ENCODE peak calls at places on chromosome 6, in five cellular contexts. V is spleen, R is fibroblast of pulmonary artery, M is BE2C, P is WTC11. F is an unnamed sample.

GRCh38 chr6:11711644-11711993 is 67.0 kb downstream of the ADTRP start:
- DNase-seq in V (no peak), R (no peak), P (no peak), M (no peak), F (no peak)

GRCh38 chr6:149501768-149502167 is 17.0 kb upstream of the ZC3H12D start:
- DNase-seq in M (no peak), V (no peak), R (no peak), P (no peak), F (no peak)

GRCh38 chr6:84773431-84774173 is 9.2 kb upstream of the TBX18 start:
- DNase-seq in M (peak), R (peak), P (peak), V (peak), F (no peak)

GRCh38 chr6:41503435-41503768 is 42.8 kb upstream of the FOXP4 start:
- DNase-seq in V (no peak), P (no peak), M (no peak), R (no peak), F (no peak)

GRCh38 chr6:130381459-130382380 is 15.9 kb downstream of the TMEM200A start:
- DNase-seq in R (no peak), P (no peak), M (no peak), V (peak), F (no peak)

GRCh38 chr6:139308936-139309603 is 17.3 kb upstream of the TXLNB start:
- DNase-seq in V (no peak), M (no peak), R (peak), P (no peak), F (peak)

GRCh38 chr6:166786704-166787293 is 159.7 kb upstream of the RPS6KA2 start:
- DNase-seq in M (peak), V (no peak), P (no peak), R (peak), F (peak)

GRCh38 chr6:131061771-131062160 is 1.3 kb downstream of the EPB41L2 start:
- DNase-seq in V (no peak), M (no peak), R (no peak), P (no peak), F (no peak)

GRCh38 chr6:158894192-158894591 is 75.0 kb upstream of the EZR start:
- DNase-seq in P (no peak), M (no peak), R (peak), V (no peak), F (peak)

GRCh38 chr6:129599467-129599866 is 110.5 kb downstream of the ARHGAP18 start:
- DNase-seq in R (no peak), V (no peak), P (peak), M (no peak), F (no peak)

GRCh38 chr6:39375405-39375804 is 52.9 kb upstream of the KCNK16 start:
- DNase-seq in M (no peak), R (no peak), P (no peak), V (no peak), F (no peak)

GRCh38 chr6:39380837-39381534 is 58.5 kb upstream of the KCNK16 start:
- DNase-seq in R (no peak), P (no peak), V (no peak), M (no peak), F (no peak)

GRCh38 chr6:39378175-39378889 is 55.8 kb upstream of the KCNK16 start:
- DNase-seq in R (no peak), P (no peak), M (no peak), V (no peak), F (no peak)

GRCh38 chr6:39379026-39379425 is 56.5 kb upstream of the KCNK16 start:
- DNase-seq in P (no peak), V (no peak), R (no peak), M (no peak), F (no peak)

GRCh38 chr6:39377530-39377929 is 55.0 kb upstream of the KCNK16 start:
- DNase-seq in R (peak), P (peak), M (peak), V (no peak), F (peak)
- TF ChIP-seq CTCF in R (peak), P (peak), M (peak), V (peak), F (peak)

GRCh38 chr6:73233048-73233447 is 7.8 kb upstream of the KHDC1L start:
- DNase-seq in V (no peak), P (no peak), R (no peak), M (no peak), F (no peak)

GRCh38 chr6:73240730-73241129 is 15.4 kb upstream of the KHDC1L start:
- DNase-seq in V (no peak), R (no peak), M (no peak), P (no peak), F (no peak)

GRCh38 chr6:73234732-73235131 is 9.4 kb upstream of the KHDC1L start:
- DNase-seq in P (no peak), M (no peak), V (no peak), R (peak), F (peak)

GRCh38 chr6:73231986-73232391 is 6.7 kb upstream of the KHDC1L start:
- DNase-seq in M (no peak), P (no peak), R (no peak), V (no peak), F (no peak)

GRCh38 chr6:73236147-73236750 is 11.0 kb upstream of the KHDC1L start:
- DNase-seq in R (peak), P (no peak), M (no peak), V (no peak), F (peak)
- TF ChIP-seq CTCF in R (no peak), P (no peak), M (no peak), V (no peak), F (no peak)

DNA sequence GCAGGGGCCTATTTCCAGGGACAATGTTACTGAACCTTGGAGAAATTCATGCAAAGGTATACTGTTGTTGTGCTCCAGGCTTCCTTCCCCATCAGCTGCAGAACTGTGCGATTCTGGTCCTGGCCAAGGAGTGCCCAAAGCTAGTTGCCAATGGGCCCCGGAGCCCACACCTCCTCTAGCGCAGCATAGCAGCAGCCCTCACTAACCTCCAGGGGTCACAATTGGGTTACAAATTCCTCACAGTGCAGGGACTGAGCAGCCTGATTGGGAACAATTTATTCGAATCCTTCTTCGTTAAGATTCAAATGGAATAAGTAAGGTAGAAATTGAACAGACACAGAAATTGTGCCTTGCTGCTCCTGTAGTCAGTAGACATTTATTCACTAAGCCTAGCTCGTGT is 284.9 kb downstream of the PRKN start:
- DNase-seq in R (no peak), P (peak), V (no peak), M (peak), F (peak)
- TF ChIP-seq CTCF in R (no peak), P (peak), V (no peak), M (peak), F (no peak)

GRCh38 chr6:168217880-168218537 is 101.6 kb downstream of the DACT2 start:
- DNase-seq in V (no peak), M (no peak), P (no peak), R (no peak), F (no peak)

GRCh38 chr6:168219804-168220203 is 99.8 kb downstream of the DACT2 start:
- DNase-seq in R (no peak), P (no peak), V (no peak), M (no peak), F (no peak)

GRCh38 chr6:168217216-168217879 is 102.2 kb downstream of the DACT2 start:
- DNase-seq in P (no peak), M (no peak), R (no peak), V (no peak), F (no peak)

GRCh38 chr6:168221000-168221399 is 98.6 kb downstream of the DACT2 start:
- DNase-seq in M (no peak), V (no peak), R (no peak), P (no peak), F (no peak)

DNA sequence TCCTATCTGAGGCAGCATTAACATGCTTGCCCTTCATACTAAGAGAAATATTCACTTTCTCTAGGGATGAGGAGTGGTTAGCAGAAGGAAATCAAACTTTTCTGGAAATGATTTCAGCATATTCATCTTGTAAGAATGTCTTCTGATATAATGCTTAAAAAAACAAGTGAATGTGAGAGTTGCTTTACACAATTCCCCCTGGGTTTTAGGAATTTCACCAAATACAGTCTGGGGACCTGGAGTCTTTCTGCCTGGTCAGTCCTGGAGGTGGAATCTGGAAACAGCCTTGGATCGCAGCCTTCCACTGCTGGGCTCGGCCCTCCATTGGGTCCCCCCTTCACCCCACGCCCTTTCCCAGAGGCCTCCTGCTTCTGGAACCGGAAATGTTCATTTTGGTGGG is 100.4 kb downstream of the DACT2 start:
- DNase-seq in V (no peak), M (no peak), R (peak), P (no peak), F (no peak)
- TF ChIP-seq CTCF in V (no peak), M (no peak), R (no peak), P (no peak), F (no peak)

GRCh38 chr6:163504984-163505640 is 90.6 kb downstream of the QKI start:
- DNase-seq in R (no peak), P (no peak), V (peak), M (no peak), F (no peak)

GRCh38 chr6:163501440-163501839 is 86.9 kb downstream of the QKI start:
- DNase-seq in P (no peak), R (no peak), V (no peak), M (no peak), F (no peak)

GRCh38 chr6:163500105-163500504 is 85.6 kb downstream of the QKI start:
- DNase-seq in R (no peak), P (no peak), V (no peak), M (no peak), F (no peak)

GRCh38 chr6:163496205-163496604 is 81.7 kb downstream of the QKI start:
- DNase-seq in V (no peak), R (no peak), P (no peak), M (no peak), F (no peak)

GRCh38 chr6:163501022-163501421 is 86.5 kb downstream of the QKI start:
- DNase-seq in R (no peak), M (no peak), V (no peak), P (no peak), F (no peak)
- TF ChIP-seq CTCF in R (no peak), M (no peak), V (no peak), P (no peak), F (no peak)

GRCh38 chr6:144216668-144217218 is 66.4 kb downstream of the STX11 start:
- DNase-seq in P (peak), R (no peak), V (peak), M (no peak), F (no peak)
- TF ChIP-seq CTCF in P (no peak), R (peak), V (no peak), M (no peak), F (no peak)

DNA sequence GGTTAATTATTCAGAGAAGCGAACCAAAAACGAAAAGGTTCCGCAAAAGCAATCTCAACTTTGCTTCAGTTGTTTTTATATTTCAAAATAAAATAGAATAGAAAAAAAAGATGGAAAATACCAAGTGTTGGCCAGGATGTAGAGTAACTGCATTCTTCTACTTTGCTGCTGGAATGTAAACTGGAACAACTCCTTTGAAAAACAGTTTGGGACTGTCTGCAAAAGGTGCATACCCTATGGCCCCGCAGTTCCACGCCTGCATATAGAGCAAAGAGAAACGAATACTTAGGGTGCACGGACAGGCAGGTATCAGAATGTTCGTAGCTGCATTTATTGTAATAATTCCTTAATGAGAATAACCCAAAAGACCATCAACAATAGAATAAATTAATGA is 574 bp upstream of the RAB23 start:
- DNase-seq in R (no peak), P (no peak), M (no peak), V (no peak), F (no peak)
- TF ChIP-seq CTCF in R (no peak), P (no peak), M (no peak), V (no peak), F (no peak)

GRCh38 chr6:23086100-23086499 is 516.7 kb downstream of the HDGFL1 start:
- DNase-seq in R (no peak), P (no peak), V (no peak), M (peak), F (no peak)

GRCh38 chr6:23077797-23078196 is 508.4 kb downstream of the HDGFL1 start:
- DNase-seq in R (no peak), P (no peak), V (no peak), M (no peak), F (no peak)

GRCh38 chr6:23081701-23082100 is 512.3 kb downstream of the HDGFL1 start:
- DNase-seq in M (no peak), P (no peak), V (no peak), R (no peak), F (no peak)
- TF ChIP-seq CTCF in M (peak), P (peak), V (no peak), R (peak), F (no peak)

DNA sequence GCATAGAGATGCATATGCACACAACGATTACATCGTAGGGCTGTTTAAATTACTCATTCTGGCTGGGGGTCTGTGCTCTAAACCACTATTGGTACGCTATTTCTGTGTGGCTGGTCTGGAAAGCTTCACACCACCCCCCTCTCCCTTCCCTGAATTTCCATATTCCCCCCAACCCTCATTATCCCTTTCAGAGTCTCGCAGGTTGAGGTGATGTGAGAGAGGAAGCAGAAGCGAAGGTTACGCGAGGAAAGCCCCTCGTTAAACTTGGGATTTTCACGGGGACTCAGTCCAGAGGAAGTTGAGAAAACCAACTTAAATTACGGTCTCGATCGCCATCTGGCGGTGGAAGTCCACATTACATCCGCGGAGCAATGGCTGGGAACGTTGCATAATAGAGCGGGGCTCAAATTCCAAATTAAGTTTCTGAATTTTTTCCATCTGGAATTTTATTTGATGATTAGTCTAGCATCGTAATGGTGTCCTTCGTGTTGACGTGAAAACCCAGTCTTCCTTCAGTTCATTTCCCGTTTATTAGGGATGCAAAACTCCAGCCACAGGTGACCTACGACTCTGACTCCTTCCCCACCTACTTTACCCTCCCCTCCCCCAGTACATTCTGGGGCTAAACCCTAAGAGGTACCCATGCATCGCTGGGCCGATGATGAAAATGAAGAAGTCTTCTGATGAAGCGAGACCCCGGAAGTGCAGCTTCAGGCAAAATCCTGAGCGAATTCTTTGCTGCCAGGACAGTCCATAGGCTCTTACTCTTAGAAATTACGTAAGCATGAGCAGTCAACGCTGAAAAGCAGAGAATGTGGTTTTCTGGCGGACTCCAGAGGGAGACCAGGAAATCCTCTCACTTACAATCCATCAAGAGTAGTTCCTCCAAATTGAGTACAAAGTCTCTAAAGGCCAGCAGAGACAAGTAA is 19.7 kb downstream of the HLA-DOB start:
- DNase-seq in R (peak), V (peak), M (peak), P (peak), F (peak)
- TF ChIP-seq CTCF in R (peak), V (peak), M (peak), P (peak), F (peak)

F was measured in MCF 10A.